ENCODE peak calls at places on chromosomes 6 and 20, in eight cellular contexts. N is PC-9, Q is H1, E is lower lobe of right lung, D is heart left ventricle, U is tibial nerve, W is tibial artery, Y is fibroblast of lung. H is an unnamed sample.

GRCh38 chr6:16592550-16592892 is 168.7 kb downstream of the ATXN1 start:
- DNase-seq in W (no peak), U (no peak), Q (no peak), N (no peak), Y (no peak), D (no peak), E (no peak), H (no peak)

GRCh38 chr6:166330612-166331011 is 11.7 kb downstream of the SFT2D1 start:
- DNase-seq in W (no peak), U (no peak), Q (peak), E (no peak), D (peak), N (no peak), Y (peak), H (no peak)

GRCh38 chr20:276620-277495 is 13.7 kb downstream of the C20orf96 start:
- DNase-seq in E (no peak), N (no peak), Y (no peak), D (no peak), W (no peak), Q (no peak), U (no peak), H (no peak)

GRCh38 chr6:162271922-162272321 is 455.6 kb downstream of the PRKN start:
- DNase-seq in U (no peak), Y (no peak), D (no peak), W (no peak), Q (no peak), E (no peak), N (no peak), H (no peak)

GRCh38 chr20:63265891-63266515 is 6.6 kb upstream of the ARFGAP1 start:
- DNase-seq in Y (peak), E (no peak), W (no peak), U (no peak), D (no peak), Q (no peak), N (no peak), H (no peak)

GRCh38 chr6:122778961-122779671 is 400 bp upstream of the FABP7 start:
- DNase-seq in N (no peak), Q (peak), W (no peak), Y (no peak), U (no peak), D (no peak), E (no peak), H (no peak)

GRCh38 chr6:17410281-17410680 is 16.9 kb downstream of the CAP2 start:
- DNase-seq in Y (no peak), E (no peak), Q (no peak), W (no peak), N (no peak), U (no peak), D (no peak), H (no peak)

GRCh38 chr20:7967199-7967844 is 27.1 kb upstream of the HAO1 start:
- DNase-seq in Q (no peak), Y (peak), D (no peak), E (no peak), W (no peak), U (no peak), N (no peak), H (no peak)

GRCh38 chr20:38840053-38840893 is 34.8 kb downstream of the PPP1R16B start:
- DNase-seq in N (no peak), Q (no peak), W (no peak), Y (no peak), E (no peak), D (no peak), U (no peak), H (peak)

GRCh38 chr6:39980839-39981580 is 46.7 kb upstream of the MOCS1 start:
- DNase-seq in D (no peak), E (no peak), Y (peak), N (peak), U (no peak), W (no peak), Q (peak), H (no peak)

GRCh38 chr6:128657181-128657580 is 136.8 kb upstream of the PTPRK start:
- DNase-seq in Q (no peak), D (no peak), U (no peak), Y (no peak), W (no peak), E (no peak), N (no peak), H (no peak)

GRCh38 chr20:19885981-19886665 is 128.1 kb downstream of the RIN2 start:
- DNase-seq in D (peak), Q (no peak), Y (peak), N (peak), W (peak), E (peak), U (no peak), H (peak)

GRCh38 chr6:149045404-149045803 is 272.1 kb upstream of the TAB2 start:
- DNase-seq in U (no peak), N (no peak), Y (no peak), Q (no peak), D (no peak), E (no peak), W (no peak), H (no peak)

GRCh38 chr6:159100011-159100788 is 55.4 kb upstream of the TAGAP start:
- DNase-seq in D (no peak), Q (no peak), U (no peak), Y (no peak), N (no peak), W (no peak), E (no peak), H (no peak)

GRCh38 chr20:40101479-40102032 is 587.5 kb downstream of the MAFB start:
- DNase-seq in Y (no peak), E (no peak), Q (no peak), D (no peak), N (no peak), U (no peak), W (no peak), H (no peak)

GRCh38 chr20:51134405-51134804 is 111.5 kb upstream of the KCNG1 start:
- DNase-seq in N (no peak), W (no peak), U (no peak), Y (no peak), E (no peak), D (no peak), Q (no peak), H (no peak)

GRCh38 chr6:57193177-57193576 is 21.1 kb downstream of the BAG2 start:
- DNase-seq in W (no peak), Y (peak), N (no peak), E (no peak), Q (no peak), U (no peak), D (no peak), H (no peak)

GRCh38 chr6:40755046-40755681 is 168.0 kb upstream of the LRFN2 start:
- DNase-seq in Q (no peak), N (no peak), Y (peak), W (no peak), U (no peak), E (no peak), D (no peak), H (peak)

GRCh38 chr20:44218441-44218840 is 7.9 kb upstream of the OSER1 start:
- DNase-seq in W (no peak), Q (no peak), N (no peak), U (no peak), D (no peak), Y (no peak), E (no peak), H (no peak)

GRCh38 chr20:23344336-23344735 is 6.3 kb upstream of the NXT1 start:
- DNase-seq in U (no peak), Q (no peak), W (no peak), N (no peak), D (no peak), E (no peak), Y (no peak), H (no peak)

GRCh38 chr20:41232971-41233926 is 84.3 kb downstream of the ZHX3 start:
- DNase-seq in E (no peak), N (no peak), D (no peak), U (no peak), Q (no peak), W (no peak), Y (peak), H (no peak)

GRCh38 chr20:21557246-21557982 is 43.5 kb upstream of the NKX2-2 start:
- DNase-seq in N (no peak), Q (no peak), Y (no peak), U (no peak), W (no peak), D (no peak), E (no peak), H (no peak)

GRCh38 chr20:37095609-37096414 is at the start of gene RBL1:
- DNase-seq in Q (peak), N (peak), D (peak), W (peak), Y (peak), U (peak), E (peak), H (peak)
- TF ChIP-seq CTCF in Q (peak), N (no peak), D (peak), W (peak), Y (peak), U (peak), E (peak), H (peak)

GRCh38 chr20:10213526-10213925 is 5.1 kb upstream of the SNAP25 start:
- DNase-seq in D (no peak), U (no peak), E (no peak), Q (no peak), Y (no peak), N (no peak), W (no peak), H (no peak)
- H3K27ac ChIP-seq in D (no peak), U (no peak), E (no peak), Q (no peak), Y (no peak), N (no peak), W (no peak), H (no peak)

GRCh38 chr20:34791289-34792020 is 34.0 kb downstream of the NCOA6 start:
- DNase-seq in Y (peak), N (no peak), W (no peak), Q (no peak), D (no peak), U (no peak), E (no peak), H (no peak)
- H3K4me3 ChIP-seq in Y (no peak), N (no peak), W (no peak), Q (no peak), D (no peak), U (no peak), E (no peak), H (no peak)

DNA sequence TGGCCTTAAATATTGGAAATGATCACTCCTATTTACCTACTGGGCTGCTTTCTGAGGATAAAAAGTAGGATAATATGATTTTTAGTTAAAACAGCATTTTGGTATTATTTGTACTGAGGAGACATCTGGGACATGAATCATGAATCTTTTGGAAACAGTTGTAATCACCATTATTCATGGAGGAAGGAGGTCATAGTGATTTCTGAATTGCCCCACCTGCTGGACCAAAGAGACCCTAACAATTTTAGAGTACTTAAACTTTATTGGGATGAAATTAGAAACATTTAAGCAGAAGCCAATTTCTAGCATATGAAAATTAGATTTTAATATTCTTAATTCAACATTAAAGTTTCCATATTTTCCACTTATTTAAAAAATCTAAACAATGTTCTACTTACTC is 108.4 kb upstream of the SIM1 start:
- DNase-seq in N (no peak), U (no peak), W (no peak), Q (no peak), E (no peak), Y (peak), D (no peak), H (no peak)
- TF ChIP-seq CTCF in N (peak), U (no peak), W (no peak), Q (no peak), E (no peak), Y (peak), D (no peak), H (no peak)

H was measured in kidney.